ENCODE peak calls at places on chromosomes 2 and 18, in nine cellular contexts. One of them, this sample, is unnamed.

GRCh38 chr18:3233004-3233403 is 13.2 kb upstream of the MYOM1 start:
- DNase-seq in activated naive CD4-positive, alpha-beta T cell treated with anti-CD3 and anti-CD28 coated beads, Interleukin-2, amount 50 U/mL, for 16 hours: no peak
- DNase-seq in cardiac muscle cell: no peak
- DNase-seq in NCI-H510A treated with DMSO at 0.1 percent for 48 hours: no peak
- DNase-seq in midbrain: no peak
- DNase-seq in A549: no peak
- DNase-seq in stimulated activated naive CD8-positive, alpha-beta T cell treated with anti-CD3 and anti-CD28 coated beads, Interleukin-15, amount 100 ng/mL, for 72 hours: no peak
- DNase-seq in kidney glomerular epithelial cell: no peak
- DNase-seq in stimulated activated CD4-positive, alpha-beta T cell treated with anti-CD3 and anti-CD28 coated beads, Interleukin-4, amount 100 ng/mL, for 48 hours: no peak
- DNase-seq in this sample: no peak

GRCh38 chr2:88481937-88482336 is 29.4 kb upstream of the FOXI3 start:
- DNase-seq in NCI-H510A treated with DMSO at 0.1 percent for 48 hours: peak
- DNase-seq in A549: no peak
- DNase-seq in kidney glomerular epithelial cell: no peak
- DNase-seq in midbrain: no peak
- DNase-seq in cardiac muscle cell: peak
- DNase-seq in activated naive CD4-positive, alpha-beta T cell treated with anti-CD3 and anti-CD28 coated beads, Interleukin-2, amount 50 U/mL, for 16 hours: no peak
- DNase-seq in stimulated activated CD4-positive, alpha-beta T cell treated with anti-CD3 and anti-CD28 coated beads, Interleukin-4, amount 100 ng/mL, for 48 hours: no peak
- DNase-seq in stimulated activated naive CD8-positive, alpha-beta T cell treated with anti-CD3 and anti-CD28 coated beads, Interleukin-15, amount 100 ng/mL, for 72 hours: no peak
- DNase-seq in this sample: no peak

GRCh38 chr2:31238126-31238905 is 4.4 kb downstream of the EHD3 start:
- DNase-seq in stimulated activated naive CD8-positive, alpha-beta T cell treated with anti-CD3 and anti-CD28 coated beads, Interleukin-15, amount 100 ng/mL, for 72 hours: no peak
- DNase-seq in NCI-H510A treated with DMSO at 0.1 percent for 48 hours: no peak
- DNase-seq in A549: no peak
- DNase-seq in midbrain: peak
- DNase-seq in kidney glomerular epithelial cell: no peak
- DNase-seq in cardiac muscle cell: no peak
- DNase-seq in stimulated activated CD4-positive, alpha-beta T cell treated with anti-CD3 and anti-CD28 coated beads, Interleukin-4, amount 100 ng/mL, for 48 hours: no peak
- DNase-seq in activated naive CD4-positive, alpha-beta T cell treated with anti-CD3 and anti-CD28 coated beads, Interleukin-2, amount 50 U/mL, for 16 hours: no peak
- DNase-seq in this sample: no peak

GRCh38 chr2:136693966-136694365 is 71.4 kb upstream of the THSD7B start:
- DNase-seq in kidney glomerular epithelial cell: no peak
- DNase-seq in stimulated activated CD4-positive, alpha-beta T cell treated with anti-CD3 and anti-CD28 coated beads, Interleukin-4, amount 100 ng/mL, for 48 hours: no peak
- DNase-seq in activated naive CD4-positive, alpha-beta T cell treated with anti-CD3 and anti-CD28 coated beads, Interleukin-2, amount 50 U/mL, for 16 hours: no peak
- DNase-seq in cardiac muscle cell: no peak
- DNase-seq in NCI-H510A treated with DMSO at 0.1 percent for 48 hours: no peak
- DNase-seq in stimulated activated naive CD8-positive, alpha-beta T cell treated with anti-CD3 and anti-CD28 coated beads, Interleukin-15, amount 100 ng/mL, for 72 hours: no peak
- DNase-seq in A549: no peak
- DNase-seq in midbrain: no peak
- DNase-seq in this sample: no peak

GRCh38 chr2:88003074-88003755 is 13.1 kb downstream of the RNU2-63P start:
- DNase-seq in stimulated activated naive CD8-positive, alpha-beta T cell treated with anti-CD3 and anti-CD28 coated beads, Interleukin-15, amount 100 ng/mL, for 72 hours: no peak
- DNase-seq in NCI-H510A treated with DMSO at 0.1 percent for 48 hours: no peak
- DNase-seq in stimulated activated CD4-positive, alpha-beta T cell treated with anti-CD3 and anti-CD28 coated beads, Interleukin-4, amount 100 ng/mL, for 48 hours: no peak
- DNase-seq in activated naive CD4-positive, alpha-beta T cell treated with anti-CD3 and anti-CD28 coated beads, Interleukin-2, amount 50 U/mL, for 16 hours: no peak
- DNase-seq in midbrain: no peak
- DNase-seq in A549: no peak
- DNase-seq in cardiac muscle cell: peak
- DNase-seq in kidney glomerular epithelial cell: no peak
- DNase-seq in this sample: no peak

GRCh38 chr2:85353876-85354285 is 447 bp downstream of the RETSAT start:
- DNase-seq in kidney glomerular epithelial cell: no peak
- DNase-seq in stimulated activated naive CD8-positive, alpha-beta T cell treated with anti-CD3 and anti-CD28 coated beads, Interleukin-15, amount 100 ng/mL, for 72 hours: no peak
- DNase-seq in cardiac muscle cell: peak
- DNase-seq in NCI-H510A treated with DMSO at 0.1 percent for 48 hours: no peak
- DNase-seq in A549: peak
- DNase-seq in midbrain: peak
- DNase-seq in stimulated activated CD4-positive, alpha-beta T cell treated with anti-CD3 and anti-CD28 coated beads, Interleukin-4, amount 100 ng/mL, for 48 hours: no peak
- DNase-seq in activated naive CD4-positive, alpha-beta T cell treated with anti-CD3 and anti-CD28 coated beads, Interleukin-2, amount 50 U/mL, for 16 hours: no peak
- DNase-seq in this sample: no peak

GRCh38 chr2:183179156-183179555 is 54.9 kb downstream of the NUP35 start:
- DNase-seq in NCI-H510A treated with DMSO at 0.1 percent for 48 hours: no peak
- DNase-seq in A549: no peak
- DNase-seq in kidney glomerular epithelial cell: no peak
- DNase-seq in stimulated activated CD4-positive, alpha-beta T cell treated with anti-CD3 and anti-CD28 coated beads, Interleukin-4, amount 100 ng/mL, for 48 hours: no peak
- DNase-seq in activated naive CD4-positive, alpha-beta T cell treated with anti-CD3 and anti-CD28 coated beads, Interleukin-2, amount 50 U/mL, for 16 hours: no peak
- DNase-seq in cardiac muscle cell: peak
- DNase-seq in stimulated activated naive CD8-positive, alpha-beta T cell treated with anti-CD3 and anti-CD28 coated beads, Interleukin-15, amount 100 ng/mL, for 72 hours: no peak
- DNase-seq in midbrain: no peak
- DNase-seq in this sample: no peak

GRCh38 chr2:105804266-105804665 is 59.6 kb downstream of the NCK2 start:
- DNase-seq in stimulated activated CD4-positive, alpha-beta T cell treated with anti-CD3 and anti-CD28 coated beads, Interleukin-4, amount 100 ng/mL, for 48 hours: no peak
- DNase-seq in NCI-H510A treated with DMSO at 0.1 percent for 48 hours: peak
- DNase-seq in kidney glomerular epithelial cell: no peak
- DNase-seq in activated naive CD4-positive, alpha-beta T cell treated with anti-CD3 and anti-CD28 coated beads, Interleukin-2, amount 50 U/mL, for 16 hours: no peak
- DNase-seq in A549: no peak
- DNase-seq in cardiac muscle cell: peak
- DNase-seq in midbrain: no peak
- DNase-seq in stimulated activated naive CD8-positive, alpha-beta T cell treated with anti-CD3 and anti-CD28 coated beads, Interleukin-15, amount 100 ng/mL, for 72 hours: no peak
- DNase-seq in this sample: no peak

GRCh38 chr2:216956820-216957493 is 97.1 kb upstream of the TNP1 start:
- DNase-seq in midbrain: no peak
- DNase-seq in kidney glomerular epithelial cell: peak
- DNase-seq in activated naive CD4-positive, alpha-beta T cell treated with anti-CD3 and anti-CD28 coated beads, Interleukin-2, amount 50 U/mL, for 16 hours: no peak
- DNase-seq in A549: no peak
- DNase-seq in stimulated activated CD4-positive, alpha-beta T cell treated with anti-CD3 and anti-CD28 coated beads, Interleukin-4, amount 100 ng/mL, for 48 hours: no peak
- DNase-seq in stimulated activated naive CD8-positive, alpha-beta T cell treated with anti-CD3 and anti-CD28 coated beads, Interleukin-15, amount 100 ng/mL, for 72 hours: no peak
- DNase-seq in NCI-H510A treated with DMSO at 0.1 percent for 48 hours: no peak
- DNase-seq in cardiac muscle cell: no peak
- DNase-seq in this sample: no peak